ENCODE peak calls at places on chromosomes 13 and 19, in ten cellular contexts. F is astrocyte of the spinal cord; I is left ventricle myocardium inferior; U is cardiac muscle cell; X is Peyer's patch; Z is AG10803; C is foreskin keratinocyte; L is neural progenitor cell; O is heart right ventricle; A is CD4-positive, alpha-beta T cell. W is an unnamed sample.

GRCh38 chr19:41321600-41322270 is 11.8 kb downstream of the CCDC97 start:
- DNase-seq in A (no peak), F (peak), L (peak), I (no peak), C (no peak), U (peak), Z (peak), O (no peak), X (no peak), W (peak)

GRCh38 chr13:41971848-41972247 is 10.9 kb upstream of the VWA8 start:
- DNase-seq in F (no peak), I (no peak), O (no peak), Z (no peak), L (no peak), C (no peak), A (no peak), X (no peak), U (no peak), W (no peak)

GRCh38 chr13:22061806-22062391 is 391.0 kb downstream of the FGF9 start:
- DNase-seq in L (no peak), F (no peak), Z (no peak), O (no peak), X (no peak), A (no peak), C (no peak), I (no peak), U (no peak), W (no peak)

GRCh38 chr19:48121909-48122371 is 11.3 kb upstream of the PLA2G4C start:
- DNase-seq in O (no peak), I (no peak), A (no peak), Z (no peak), C (no peak), X (no peak), F (peak), U (peak), L (no peak), W (no peak)

GRCh38 chr13:95535243-95535642 is 17.3 kb upstream of the CLDN10 start:
- DNase-seq in X (no peak), L (no peak), C (peak), I (no peak), A (no peak), O (no peak), Z (peak), U (no peak), F (peak), W (no peak)

GRCh38 chr19:982567-983170 is 1.5 kb upstream of the WDR18 start:
- DNase-seq in X (peak), O (peak), A (peak), F (peak), C (no peak), L (peak), I (peak), Z (peak), U (peak), W (peak)

GRCh38 chr13:40148742-40149141 is 493.3 kb downstream of the COG6 start:
- DNase-seq in L (no peak), C (no peak), Z (no peak), U (no peak), X (no peak), F (no peak), A (no peak), O (no peak), I (no peak), W (no peak)

GRCh38 chr19:4081441-4082129 is 14.9 kb upstream of the ZBTB7A start:
- DNase-seq in L (no peak), C (no peak), A (no peak), Z (no peak), O (no peak), U (peak), I (no peak), X (no peak), F (no peak), W (no peak)

GRCh38 chr13:44786724-44787123 is 202.5 kb downstream of the NUFIP1 start:
- DNase-seq in A (no peak), L (no peak), U (peak), Z (no peak), I (no peak), X (no peak), C (no peak), F (no peak), O (no peak), W (no peak)

GRCh38 chr19:9014809-9015208 is 4.6 kb upstream of the MUC16 start:
- DNase-seq in X (no peak), L (no peak), O (no peak), C (no peak), Z (no peak), I (no peak), U (no peak), F (no peak), A (no peak), W (no peak)

GRCh38 chr19:16441661-16442071 is 30.1 kb downstream of the EPS15L1 start:
- DNase-seq in Z (no peak), A (no peak), C (no peak), L (peak), I (no peak), X (no peak), U (no peak), O (no peak), F (no peak), W (no peak)

GRCh38 chr19:23440791-23441190 is 45.5 kb upstream of the ZNF91 start:
- DNase-seq in L (no peak), U (peak), C (no peak), X (no peak), Z (no peak), F (no peak), A (no peak), I (no peak), O (no peak), W (no peak)

GRCh38 chr13:42762917-42763316 is 18.5 kb upstream of the FAM216B start:
- DNase-seq in X (no peak), L (no peak), U (peak), F (peak), A (no peak), I (no peak), C (peak), Z (peak), O (no peak), W (no peak)

GRCh38 chr19:35398570-35398969 is 27.7 kb downstream of the GPR42 start:
- DNase-seq in C (no peak), F (no peak), X (no peak), Z (no peak), U (no peak), L (no peak), O (no peak), A (no peak), I (no peak), W (no peak)

GRCh38 chr19:9407827-9408226 is 27.5 kb downstream of the ZNF266 start:
- DNase-seq in I (no peak), U (no peak), C (no peak), Z (no peak), F (no peak), L (no peak), X (no peak), O (no peak), A (no peak), W (no peak)

GRCh38 chr13:81393686-81394085 is 1052.8 kb upstream of the SPRY2 start:
- DNase-seq in L (peak), Z (no peak), O (no peak), C (no peak), X (no peak), A (no peak), U (no peak), I (no peak), F (no peak), W (no peak)

GRCh38 chr13:30906411-30906990 is 430 bp downstream of the MEDAG start:
- DNase-seq in I (no peak), L (no peak), O (no peak), C (no peak), Z (no peak), A (no peak), X (no peak), F (no peak), U (peak), W (no peak)

GRCh38 chr19:18362934-18363542 is 22.6 kb downstream of the PGPEP1 start:
- DNase-seq in L (no peak), F (no peak), U (peak), Z (no peak), C (no peak), I (no peak), O (no peak), X (no peak), A (no peak), W (no peak)

GRCh38 chr19:18488403-18488723 is 33.5 kb downstream of the ELL start:
- DNase-seq in O (no peak), I (no peak), X (no peak), F (no peak), C (no peak), Z (peak), U (no peak), A (no peak), L (no peak), W (no peak)

GRCh38 chr13:41976491-41976890 is 15.6 kb upstream of the VWA8 start:
- DNase-seq in U (no peak), C (no peak), F (no peak), Z (no peak), L (no peak), X (no peak), I (no peak), A (no peak), O (no peak), W (no peak)

GRCh38 chr13:30338331-30338851 is 31.0 kb upstream of the KATNAL1 start:
- DNase-seq in C (peak), F (no peak), I (no peak), U (no peak), O (no peak), Z (peak), A (no peak), L (no peak), X (no peak), W (peak)

GRCh38 chr19:34345934-34346333 is 19.1 kb upstream of the GPI start:
- DNase-seq in F (peak), U (peak), O (peak), L (peak), X (peak), A (peak), Z (peak), C (peak), I (peak), W (peak)

GRCh38 chr13:55230570-55230908 is 1910.2 kb upstream of the PRR20A start:
- DNase-seq in O (no peak), F (no peak), Z (no peak), A (no peak), X (no peak), L (no peak), C (no peak), U (no peak), I (no peak), W (no peak)

GRCh38 chr13:44764334-44764733 is 188.2 kb upstream of the TSC22D1 start:
- DNase-seq in C (no peak), L (peak), I (no peak), O (no peak), U (peak), X (peak), Z (no peak), F (no peak), A (no peak), W (no peak)

GRCh38 chr19:18233224-18233825 is 7.1 kb upstream of the PDE4C start:
- DNase-seq in X (peak), A (peak), C (no peak), L (peak), U (peak), I (no peak), Z (no peak), O (no peak), F (no peak), W (no peak)

GRCh38 chr13:98496239-98496668 is 80.7 kb downstream of the STK24 start:
- DNase-seq in Z (peak), F (no peak), C (no peak), A (no peak), U (no peak), O (no peak), X (no peak), I (no peak), L (no peak), W (no peak)

GRCh38 chr19:625257-625656 is 8.1 kb downstream of the POLRMT start:
- DNase-seq in C (no peak), I (no peak), F (no peak), U (no peak), X (no peak), O (no peak), L (no peak), Z (no peak), A (no peak), W (no peak)

GRCh38 chr13:114017028-114017630 is 43.3 kb upstream of the C13orf46 start:
- DNase-seq in A (no peak), L (peak), C (no peak), Z (peak), F (peak), I (no peak), O (no peak), U (peak), X (no peak), W (no peak)
- TF ChIP-seq CTCF in A (no peak), L (peak), C (peak), Z (peak), F (peak), I (no peak), O (no peak), U (peak), X (no peak), W (peak)

DNA sequence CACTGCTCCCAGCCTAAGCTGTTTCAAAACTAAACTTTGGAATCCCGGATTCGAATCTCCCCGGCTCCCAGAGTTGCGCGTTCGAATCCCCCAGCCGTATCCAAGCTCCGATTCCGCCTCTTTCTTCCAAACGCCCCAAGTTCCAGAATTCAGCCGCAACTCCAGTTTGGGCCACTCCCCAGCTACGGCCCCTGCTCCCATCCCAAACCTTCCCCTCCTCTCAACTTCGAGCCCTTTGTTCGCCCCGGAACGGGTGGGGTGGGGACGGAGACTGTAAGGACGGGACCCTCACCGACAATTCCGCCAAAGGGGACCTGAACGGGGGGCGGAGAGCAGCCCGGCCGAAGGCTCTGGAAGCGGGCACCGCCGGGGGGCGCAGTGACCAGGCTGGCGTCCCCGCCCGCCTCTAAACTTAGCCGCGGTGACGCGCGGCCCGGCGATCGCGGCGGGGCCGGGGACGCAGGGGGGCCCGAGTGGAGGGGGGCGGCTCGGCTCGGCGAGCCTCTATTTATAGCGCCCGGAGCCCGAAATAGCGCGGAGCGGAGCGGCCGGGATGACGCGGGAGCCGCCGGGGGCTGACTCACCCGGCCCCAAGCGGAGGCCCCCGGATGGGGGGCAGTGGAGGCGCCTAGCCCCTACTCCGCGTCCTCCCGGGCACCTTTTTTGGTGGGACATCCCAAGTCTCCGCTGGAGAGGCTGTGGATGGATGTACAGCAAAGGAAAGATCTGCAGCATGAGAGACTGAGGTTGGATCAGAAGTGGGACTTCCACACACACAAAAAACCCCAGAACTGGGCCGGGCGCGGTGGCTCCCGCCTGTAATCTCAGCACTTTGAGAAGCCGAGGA is 4.9 kb upstream of the ERCC1 start:
- DNase-seq in C (no peak), Z (peak), O (peak), A (no peak), U (peak), I (peak), F (peak), L (peak), X (no peak), W (peak)
- TF ChIP-seq CTCF in C (peak), Z (peak), O (peak), A (no peak), U (peak), I (peak), F (peak), L (peak), X (peak), W (peak)

GRCh38 chr19:55486043-55486970 is 1.3 kb downstream of the NAT14 start:
- DNase-seq in A (no peak), L (no peak), U (no peak), O (no peak), I (no peak), C (no peak), Z (peak), X (no peak), F (no peak), W (no peak)
- TF ChIP-seq CTCF in A (no peak), L (no peak), U (peak), O (peak), I (peak), C (no peak), Z (peak), X (no peak), F (no peak), W (peak)

GRCh38 chr13:23671367-23671766 is 101.2 kb downstream of the TNFRSF19 start:
- DNase-seq in I (no peak), C (no peak), Z (peak), F (peak), O (no peak), A (no peak), L (no peak), U (no peak), X (no peak), W (no peak)

GRCh38 chr13:23668557-23668956 is 98.3 kb downstream of the TNFRSF19 start:
- DNase-seq in U (no peak), F (no peak), A (no peak), I (peak), Z (peak), C (no peak), X (no peak), O (no peak), L (no peak), W (no peak)

GRCh38 chr13:23672616-23673015 is 102.4 kb downstream of the TNFRSF19 start:
- DNase-seq in A (no peak), L (no peak), I (no peak), O (no peak), C (no peak), U (peak), X (no peak), F (peak), Z (no peak), W (no peak)

GRCh38 chr13:23671902-23672301 is 101.7 kb downstream of the TNFRSF19 start:
- DNase-seq in Z (peak), C (no peak), U (peak), X (no peak), F (peak), I (no peak), L (no peak), A (no peak), O (no peak), W (no peak)

GRCh38 chr13:23670793-23671192 is 100.6 kb downstream of the TNFRSF19 start:
- DNase-seq in I (no peak), F (no peak), U (no peak), Z (no peak), O (no peak), X (no peak), L (no peak), A (no peak), C (no peak), W (no peak)
- TF ChIP-seq CTCF in I (no peak), F (no peak), U (no peak), Z (no peak), O (no peak), X (no peak), L (no peak), A (no peak), C (no peak), W (no peak)

DNA sequence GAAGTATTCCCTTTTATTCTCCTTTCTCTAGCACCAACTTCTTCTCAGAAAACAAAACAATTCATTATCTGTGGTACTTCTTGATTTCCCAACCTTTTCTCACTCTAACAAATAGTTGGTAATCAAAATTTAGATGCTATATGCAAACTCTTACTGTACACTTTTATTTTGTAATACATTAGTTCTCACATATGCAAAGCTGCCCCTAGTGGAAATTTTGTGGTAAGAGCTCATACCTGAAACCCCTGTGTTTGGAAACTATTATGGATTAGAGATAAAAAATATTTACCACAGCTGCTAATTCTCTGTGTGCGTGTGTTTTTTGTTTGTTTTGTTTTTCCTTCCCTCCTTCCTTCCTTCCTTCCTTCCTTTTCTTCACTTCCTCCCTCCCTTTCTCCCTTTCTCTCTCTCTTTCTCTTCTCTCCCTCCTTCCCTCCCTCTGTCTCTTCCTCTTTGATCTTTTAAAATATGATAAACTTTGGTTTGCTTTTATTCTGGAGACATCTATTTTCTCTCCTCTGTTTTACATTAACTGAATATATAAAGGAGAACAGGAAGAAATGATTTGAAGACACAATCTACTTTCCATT is 537.4 kb downstream of the SLITRK6 start:
- DNase-seq in C (no peak), L (no peak), F (peak), O (no peak), A (no peak), U (peak), Z (no peak), X (no peak), I (no peak), W (no peak)
- TF ChIP-seq CTCF in C (peak), L (peak), F (peak), O (no peak), A (no peak), U (peak), Z (no peak), X (no peak), I (no peak), W (peak)

GRCh38 chr19:5220866-5221265 is 119.7 kb downstream of the PTPRS start:
- DNase-seq in X (no peak), L (no peak), F (no peak), U (no peak), O (no peak), A (no peak), C (no peak), I (no peak), Z (no peak), W (no peak)
- TF ChIP-seq CTCF in X (no peak), L (no peak), F (no peak), U (no peak), O (no peak), A (no peak), C (no peak), I (no peak), Z (no peak), W (no peak)